ENCODE peak calls at places on chromosomes 1 and 21, in ten cellular contexts. L, N, H, A, J, C, I, E, Y and O are unnamed samples. For H3K4me1, the result is how much of the 10 kb centered on the place peaks cover.

GRCh38 chr1:34763142-34763781 is 3.7 kb downstream of the GJB4 start:
- DNase-seq in L (no peak), N (no peak), H (peak), A (peak), J (peak), C (no peak), I (no peak), E (no peak), Y (no peak), O (no peak)

GRCh38 chr1:205350124-205350523 is 6.6 kb downstream of the KLHDC8A start:
- DNase-seq in L (no peak), N (no peak), H (no peak), A (no peak), J (no peak), C (no peak), I (no peak), E (no peak), Y (no peak), O (no peak)

GRCh38 chr1:32933742-32934322 is 30.8 kb downstream of the RNF19B start:
- DNase-seq in L (peak), N (no peak), H (peak), A (peak), J (peak), C (no peak), I (peak), E (no peak), Y (peak), O (no peak)

GRCh38 chr1:106465666-106466065 is 590.8 kb upstream of the PRMT6 start:
- DNase-seq in L (no peak), N (no peak), H (no peak), A (no peak), J (peak), C (no peak), I (no peak), E (no peak), Y (no peak), O (no peak)

GRCh38 chr21:44370027-44370735 is 16.8 kb downstream of the TRPM2 start:
- DNase-seq in L (no peak), N (no peak), H (peak), A (no peak), J (peak), C (peak), I (peak), E (peak), Y (peak), O (no peak)

GRCh38 chr1:12539705-12540579 is 78.1 kb downstream of the DHRS3 start:
- DNase-seq in L (peak), N (peak), H (peak), A (peak), J (peak), C (peak), I (peak), E (peak), Y (peak), O (peak)

GRCh38 chr1:960371-961131 is at the start of gene KLHL17:
- DNase-seq in L (peak), N (peak), H (peak), A (peak), J (peak), C (peak), I (peak), E (peak), Y (peak), O (peak)

GRCh38 chr1:47849611-47850261 is 147.4 kb downstream of the TRABD2B start:
- DNase-seq in L (peak), N (no peak), H (no peak), A (no peak), J (no peak), C (no peak), I (no peak), E (no peak), Y (no peak), O (no peak)

GRCh38 chr1:180971273-180971997 is 51.2 kb downstream of the STX6 start:
- DNase-seq in L (no peak), N (no peak), H (no peak), A (no peak), J (no peak), C (no peak), I (no peak), E (no peak), Y (no peak), O (no peak)

GRCh38 chr1:3683197-3683596 is 30.9 kb downstream of the TP73 start:
- DNase-seq in L (no peak), N (no peak), H (no peak), A (no peak), J (no peak), C (no peak), I (no peak), E (no peak), Y (no peak), O (no peak)

GRCh38 chr1:12544992-12545391 is 73.0 kb downstream of the DHRS3 start:
- DNase-seq in L (no peak), N (no peak), H (no peak), A (no peak), J (no peak), C (no peak), I (no peak), E (no peak), Y (peak), O (no peak)

GRCh38 chr1:216750031-216750627 is 26.9 kb upstream of the ESRRG start:
- DNase-seq in L (peak), N (no peak), H (peak), A (peak), J (peak), C (no peak), I (peak), E (no peak), Y (peak), O (no peak)

GRCh38 chr1:61081637-61082335 is 575 bp upstream of the NFIA start:
- DNase-seq in L (no peak), N (peak), H (peak), A (peak), J (peak), C (peak), I (peak), E (peak), Y (peak), O (peak)

GRCh38 chr1:170267317-170267716 is 121.6 kb downstream of the NTMT2 start:
- DNase-seq in L (no peak), N (no peak), H (no peak), A (peak), J (peak), C (no peak), I (peak), E (no peak), Y (no peak), O (no peak)

GRCh38 chr21:31195334-31196015 is 148.6 kb downstream of the TIAM1 start:
- DNase-seq in L (no peak), N (no peak), H (no peak), A (no peak), J (no peak), C (no peak), I (no peak), E (no peak), Y (no peak), O (no peak)

GRCh38 chr1:44609768-44610526 is 64.3 kb downstream of the TMEM53 start:
- DNase-seq in L (no peak), N (no peak), H (no peak), A (peak), J (no peak), C (no peak), I (no peak), E (no peak), Y (no peak), O (no peak)

GRCh38 chr1:150574260-150575071 is 4.9 kb downstream of the MCL1 start:
- DNase-seq in L (no peak), N (no peak), H (peak), A (no peak), J (peak), C (no peak), I (no peak), E (no peak), Y (no peak), O (no peak)

GRCh38 chr1:244006961-244007360 is 44.1 kb upstream of the ZBTB18 start:
- DNase-seq in L (no peak), N (no peak), H (no peak), A (no peak), J (no peak), C (no peak), I (no peak), E (no peak), Y (no peak), O (no peak)

GRCh38 chr1:114531094-114531493 is 20.1 kb upstream of the TRIM33 start:
- DNase-seq in L (no peak), N (no peak), H (no peak), A (no peak), J (no peak), C (no peak), I (no peak), E (no peak), Y (no peak), O (no peak)

GRCh38 chr1:6991271-6991670 is 206.0 kb downstream of the CAMTA1 start:
- DNase-seq in L (no peak), N (no peak), H (no peak), A (no peak), J (peak), C (no peak), I (no peak), E (no peak), Y (no peak), O (no peak)

GRCh38 chr1:159204071-159204790 is 444 bp upstream of the ACKR1 start:
- DNase-seq in L (no peak), N (no peak), H (no peak), A (no peak), J (no peak), C (no peak), I (no peak), E (no peak), Y (no peak), O (no peak)

GRCh38 chr1:235610157-235610556 is 39.4 kb downstream of the GNG4 start:
- DNase-seq in L (no peak), N (no peak), H (no peak), A (no peak), J (no peak), C (no peak), I (no peak), E (no peak), Y (no peak), O (no peak)

GRCh38 chr1:226827458-226827857 is 43.0 kb upstream of the PSEN2 start:
- DNase-seq in L (peak), N (peak), H (no peak), A (peak), J (peak), C (peak), I (no peak), E (peak), Y (peak), O (peak)

GRCh38 chr21:46356494-46357334 is 32.8 kb downstream of the PCNT start:
- DNase-seq in L (no peak), N (no peak), H (no peak), A (no peak), J (no peak), C (no peak), I (no peak), E (no peak), Y (no peak), O (no peak)

GRCh38 chr1:42961560-42962091 is 3.0 kb upstream of the SLC2A1 start:
- DNase-seq in L (no peak), N (no peak), H (no peak), A (no peak), J (no peak), C (no peak), I (no peak), E (no peak), Y (no peak), O (no peak)

GRCh38 chr1:11335417-11336070 is 62.5 kb downstream of the UBIAD1 start:
- DNase-seq in L (no peak), N (no peak), H (no peak), A (no peak), J (no peak), C (no peak), I (no peak), E (no peak), Y (no peak), O (no peak)

GRCh38 chr1:177170756-177171535 is at the start of gene BRINP2:
- DNase-seq in L (no peak), N (peak), H (peak), A (peak), J (peak), C (no peak), I (peak), E (peak), Y (peak), O (peak)

GRCh38 chr21:45839274-45839673 is 142.3 kb upstream of the COL6A1 start:
- DNase-seq in L (no peak), N (no peak), H (no peak), A (no peak), J (peak), C (no peak), I (no peak), E (no peak), Y (no peak), O (no peak)

GRCh38 chr21:16563111-16563510 is 833.3 kb downstream of the USP25 start:
- DNase-seq in L (no peak), N (no peak), H (no peak), A (no peak), J (no peak), C (no peak), I (no peak), E (no peak), Y (no peak), O (no peak)

GRCh38 chr1:59422921-59423575 is 126.2 kb downstream of the FGGY start:
- DNase-seq in L (peak), N (peak), H (peak), A (no peak), J (peak), C (peak), I (no peak), E (no peak), Y (peak), O (peak)

GRCh38 chr21:34844924-34845238 is 176.1 kb downstream of the CLIC6 start:
- DNase-seq in L (no peak), N (no peak), H (no peak), A (no peak), J (no peak), C (no peak), I (no peak), E (no peak), Y (no peak), O (no peak)

GRCh38 chr1:220928320-220928719 is 49.1 kb downstream of the HLX start:
- DNase-seq in L (no peak), N (no peak), H (no peak), A (no peak), J (no peak), C (no peak), I (no peak), E (no peak), Y (no peak), O (no peak)

GRCh38 chr1:212638419-212639151 is 30.0 kb downstream of the ATF3 start:
- DNase-seq in L (no peak), N (no peak), H (no peak), A (no peak), J (peak), C (no peak), I (no peak), E (no peak), Y (peak), O (peak)

GRCh38 chr1:44783697-44784093 is 4.3 kb downstream of the BEST4 start:
- DNase-seq in L (no peak), N (no peak), H (no peak), A (no peak), J (peak), C (no peak), I (no peak), E (no peak), Y (peak), O (no peak)

GRCh38 chr1:237152506-237153335 is 110.7 kb downstream of the RYR2 start:
- DNase-seq in L (no peak), N (no peak), H (no peak), A (no peak), J (no peak), C (no peak), I (no peak), E (no peak), Y (no peak), O (no peak)

GRCh38 chr1:158117854-158118691 is 62.6 kb upstream of the CD1D start:
- DNase-seq in L (peak), N (no peak), H (peak), A (peak), J (peak), C (no peak), I (peak), E (peak), Y (peak), O (no peak)

GRCh38 chr1:211606914-211607751 is 28.2 kb upstream of the SLC30A1 start:
- DNase-seq in L (no peak), N (peak), H (no peak), A (no peak), J (no peak), C (peak), I (no peak), E (no peak), Y (peak), O (peak)

GRCh38 chr1:167093863-167094516 is at the start of gene STYXL2:
- DNase-seq in L (no peak), N (no peak), H (no peak), A (peak), J (no peak), C (no peak), I (no peak), E (no peak), Y (no peak), O (peak)

GRCh38 chr1:23619299-23620188 is 60.2 kb upstream of the ID3 start:
- DNase-seq in L (no peak), N (no peak), H (peak), A (peak), J (peak), C (no peak), I (peak), E (no peak), Y (peak), O (no peak)

DNA sequence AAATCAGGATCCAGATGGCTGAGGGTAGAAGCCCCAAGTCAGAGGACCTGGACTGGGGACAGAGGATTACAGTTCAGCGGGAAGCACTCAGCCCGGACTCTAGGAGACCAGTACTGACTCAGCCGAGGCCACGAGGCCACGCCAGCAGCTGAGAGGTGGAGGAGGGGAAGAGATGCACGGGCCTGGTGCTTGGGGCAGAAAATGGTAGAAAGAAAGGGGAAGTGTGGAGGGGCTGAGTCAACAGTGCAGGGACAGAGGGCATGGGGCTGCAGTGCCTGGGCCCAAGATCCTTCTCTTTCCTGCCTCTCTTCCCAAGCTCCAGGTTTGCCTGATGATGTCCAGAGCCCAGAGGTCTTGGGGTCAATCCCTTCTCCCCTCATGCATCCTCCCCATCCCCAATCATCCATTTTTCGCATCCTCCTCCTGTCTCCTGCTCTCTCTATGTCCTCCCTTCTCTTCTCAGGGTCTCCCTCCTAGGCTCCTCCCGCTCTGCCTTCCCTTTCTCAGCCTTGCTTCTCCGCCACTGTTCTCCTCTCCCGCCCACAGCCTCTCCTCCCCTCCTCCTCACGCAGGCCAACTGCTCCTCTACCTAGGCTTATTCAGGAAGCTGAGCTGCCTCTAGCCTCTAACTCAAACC is 7.7 kb downstream of the ARHGEF2 start:
- DNase-seq in L (peak), N (peak), H (no peak), A (peak), J (peak), C (peak), I (peak), E (peak), Y (peak), O (peak)
- H3K4me3 ChIP-seq in L (no peak), N (no peak), H (no peak), A (no peak), J (peak), C (no peak), I (no peak), E (no peak), Y (no peak), O (peak)

GRCh38 chr1:36151133-36151844 is 2.0 kb upstream of the TRAPPC3 start:
- DNase-seq in L (no peak), N (no peak), H (no peak), A (no peak), J (no peak), C (no peak), I (no peak), E (no peak), Y (no peak), O (no peak)
- H3K4me1 ChIP-seq in L (under half), N (under half), H (under half), A (under half), J (under half), C (under half), I (under half), E (under half), Y (under half), O (half or more)

GRCh38 chr1:173476197-173476663 is 905 bp upstream of the PRDX6 start:
- DNase-seq in L (no peak), N (no peak), H (no peak), A (no peak), J (no peak), C (no peak), I (no peak), E (no peak), Y (no peak), O (no peak)
- H3K4me3 ChIP-seq in L (peak), N (peak), H (peak), A (peak), J (peak), C (peak), I (peak), E (peak), Y (peak), O (peak)

DNA sequence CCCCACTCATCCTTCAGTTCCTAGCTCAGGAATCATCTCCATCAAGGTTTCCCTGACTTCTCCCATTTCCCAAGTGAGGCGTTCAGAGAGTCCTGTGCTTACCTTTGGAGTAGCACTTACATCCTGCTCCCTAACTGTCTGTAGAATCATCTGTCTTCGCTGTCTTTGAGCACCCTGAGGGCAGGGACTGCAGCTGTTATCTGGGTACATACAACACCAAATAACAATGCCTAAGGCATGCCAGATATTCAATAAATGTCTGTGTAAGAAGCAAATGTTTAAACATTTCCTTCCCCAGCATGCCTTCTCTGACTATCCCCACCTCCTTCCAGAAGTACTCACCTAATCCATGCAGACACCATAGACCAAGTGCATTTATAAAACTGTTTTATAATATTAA is 65.4 kb downstream of the JAK1 start:
- DNase-seq in L (no peak), N (no peak), H (no peak), A (peak), J (no peak), C (no peak), I (no peak), E (no peak), Y (no peak), O (no peak)
- H3K4me1 ChIP-seq in L (under half), N (under half), H (under half), A (under half), J (under half), C (under half), I (under half), E (under half), Y (half or more), O (half or more)

GRCh38 chr21:42227909-42228708 is 9.2 kb downstream of the ABCG1 start:
- DNase-seq in L (peak), N (peak), H (peak), A (peak), J (peak), C (peak), I (peak), E (no peak), Y (peak), O (peak)
- H3K4me3 ChIP-seq in L (no peak), N (no peak), H (no peak), A (no peak), J (no peak), C (no peak), I (no peak), E (no peak), Y (no peak), O (peak)

GRCh38 chr21:41861987-41862386 is 17.2 kb downstream of the PRDM15 start:
- DNase-seq in L (no peak), N (no peak), H (no peak), A (no peak), J (no peak), C (no peak), I (no peak), E (no peak), Y (no peak), O (no peak)

GRCh38 chr21:41864311-41865001 is 14.7 kb downstream of the PRDM15 start:
- DNase-seq in L (no peak), N (no peak), H (no peak), A (no peak), J (no peak), C (no peak), I (no peak), E (no peak), Y (no peak), O (no peak)

GRCh38 chr21:41865002-41865777 is 14.0 kb downstream of the PRDM15 start:
- DNase-seq in L (no peak), N (no peak), H (no peak), A (peak), J (no peak), C (no peak), I (no peak), E (no peak), Y (no peak), O (no peak)

GRCh38 chr21:41861255-41861654 is 17.9 kb downstream of the PRDM15 start:
- DNase-seq in L (no peak), N (no peak), H (no peak), A (no peak), J (no peak), C (no peak), I (no peak), E (no peak), Y (no peak), O (no peak)

DNA sequence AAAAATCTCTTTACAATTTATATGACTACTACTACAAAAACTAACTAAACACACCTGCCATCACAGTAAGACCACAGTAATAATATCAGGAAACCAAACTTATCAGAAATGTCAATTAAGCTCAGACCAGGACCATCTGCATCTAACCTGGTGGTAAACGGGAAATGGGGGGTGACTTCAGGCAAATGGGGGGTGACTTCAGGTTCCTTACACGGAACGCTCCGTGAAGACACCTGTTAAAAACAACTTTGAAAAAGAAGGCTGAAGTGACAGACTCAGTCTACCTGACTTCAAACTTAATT is 15.8 kb downstream of the PRDM15 start:
- DNase-seq in L (no peak), N (no peak), H (no peak), A (no peak), J (no peak), C (no peak), I (no peak), E (no peak), Y (no peak), O (no peak)
- H3K4me1 ChIP-seq in L (under half), N (under half), H (under half), A (under half), J (under half), C (under half), I (under half), E (under half), Y (under half), O (under half)

GRCh38 chr1:201511925-201512539 is 5.1 kb upstream of the CSRP1 start:
- DNase-seq in L (no peak), N (peak), H (peak), A (peak), J (peak), C (peak), I (peak), E (peak), Y (peak), O (peak)
- H3K4me3 ChIP-seq in L (no peak), N (no peak), H (no peak), A (no peak), J (no peak), C (no peak), I (no peak), E (no peak), Y (no peak), O (peak)